ENCODE peak calls at places on chromosomes 12 and 14, in four cellular contexts. One of them, this sample, is unnamed.

GRCh38 chr14:25090716-25091454 is 40.9 kb upstream of the STXBP6 start:
- DNase-seq in gastrocnemius medialis: no peak
- DNase-seq in GM12865: no peak
- DNase-seq in neural progenitor cell: no peak
- DNase-seq in this sample: peak

GRCh38 chr12:29799591-29799990 is 15.8 kb upstream of the TMTC1 start:
- DNase-seq in GM12865: no peak
- DNase-seq in gastrocnemius medialis: no peak
- DNase-seq in neural progenitor cell: no peak
- DNase-seq in this sample: peak

GRCh38 chr12:108305520-108305919 is 33.6 kb downstream of the CMKLR1 start:
- DNase-seq in GM12865: no peak
- DNase-seq in neural progenitor cell: no peak
- DNase-seq in gastrocnemius medialis: peak
- DNase-seq in this sample: peak

GRCh38 chr14:37232907-37233481 is 35.3 kb downstream of the MIPOL1 start:
- DNase-seq in gastrocnemius medialis: no peak
- DNase-seq in neural progenitor cell: peak
- DNase-seq in GM12865: peak
- DNase-seq in this sample: peak

GRCh38 chr12:60100150-60100549 is 504.3 kb downstream of the SLC16A7 start:
- DNase-seq in gastrocnemius medialis: no peak
- DNase-seq in GM12865: no peak
- DNase-seq in neural progenitor cell: no peak
- DNase-seq in this sample: no peak

GRCh38 chr12:54598966-54599365 is 10.5 kb upstream of the PPP1R1A start:
- DNase-seq in GM12865: no peak
- DNase-seq in neural progenitor cell: no peak
- DNase-seq in gastrocnemius medialis: no peak
- DNase-seq in this sample: no peak

GRCh38 chr12:42240131-42240750 is 2.2 kb upstream of the YAF2 start:
- DNase-seq in neural progenitor cell: no peak
- DNase-seq in gastrocnemius medialis: no peak
- DNase-seq in GM12865: no peak
- DNase-seq in this sample: no peak

GRCh38 chr14:59777006-59777579 is 93.5 kb downstream of the RTN1 start:
- DNase-seq in neural progenitor cell: no peak
- DNase-seq in gastrocnemius medialis: no peak
- DNase-seq in GM12865: no peak
- DNase-seq in this sample: no peak

GRCh38 chr12:39372929-39373328 is 70.0 kb downstream of the KIF21A start:
- DNase-seq in GM12865: peak
- DNase-seq in neural progenitor cell: no peak
- DNase-seq in gastrocnemius medialis: no peak
- DNase-seq in this sample: no peak

GRCh38 chr14:95255487-95255886 is 64.2 kb downstream of the CLMN start:
- DNase-seq in neural progenitor cell: peak
- DNase-seq in gastrocnemius medialis: no peak
- DNase-seq in GM12865: peak
- DNase-seq in this sample: no peak

GRCh38 chr12:38159092-38159551 is 157.5 kb upstream of the ALG10B start:
- DNase-seq in GM12865: no peak
- DNase-seq in neural progenitor cell: no peak
- DNase-seq in gastrocnemius medialis: no peak
- DNase-seq in this sample: no peak

GRCh38 chr14:97703006-97703760 is 906.0 kb downstream of the VRK1 start:
- DNase-seq in gastrocnemius medialis: no peak
- DNase-seq in GM12865: peak
- DNase-seq in neural progenitor cell: no peak
- DNase-seq in this sample: no peak

GRCh38 chr14:68755016-68755353 is 37.9 kb downstream of the ZFP36L1 start:
- DNase-seq in gastrocnemius medialis: no peak
- DNase-seq in neural progenitor cell: no peak
- DNase-seq in GM12865: no peak
- DNase-seq in this sample: no peak

GRCh38 chr12:70359458-70360197 is 6.5 kb upstream of the KCNMB4 start:
- DNase-seq in GM12865: no peak
- DNase-seq in gastrocnemius medialis: no peak
- DNase-seq in neural progenitor cell: no peak
- DNase-seq in this sample: no peak

GRCh38 chr12:51320695-51321320 is 3.2 kb downstream of the BIN2 start:
- DNase-seq in gastrocnemius medialis: no peak
- DNase-seq in neural progenitor cell: peak
- DNase-seq in GM12865: peak
- DNase-seq in this sample: no peak

GRCh38 chr12:48009471-48009870 is 5.2 kb upstream of the COL2A1 start:
- DNase-seq in gastrocnemius medialis: no peak
- DNase-seq in GM12865: no peak
- DNase-seq in neural progenitor cell: no peak
- DNase-seq in this sample: no peak

GRCh38 chr12:79155703-79156102 is 291.1 kb downstream of the SYT1 start:
- DNase-seq in GM12865: no peak
- DNase-seq in gastrocnemius medialis: no peak
- DNase-seq in neural progenitor cell: no peak
- DNase-seq in this sample: no peak

GRCh38 chr12:79452906-79453305 is 237.9 kb downstream of the PAWR start:
- DNase-seq in neural progenitor cell: no peak
- DNase-seq in gastrocnemius medialis: no peak
- DNase-seq in GM12865: no peak
- DNase-seq in this sample: no peak

GRCh38 chr14:75453817-75454434 is 26.1 kb downstream of the JDP2 start:
- DNase-seq in neural progenitor cell: peak
- DNase-seq in GM12865: peak
- DNase-seq in gastrocnemius medialis: no peak
- DNase-seq in this sample: no peak

GRCh38 chr14:90551070-90551704 is 154.4 kb downstream of the CALM1 start:
- DNase-seq in GM12865: no peak
- DNase-seq in neural progenitor cell: no peak
- DNase-seq in gastrocnemius medialis: no peak
- DNase-seq in this sample: peak

GRCh38 chr12:110732572-110732971 is 10.1 kb downstream of the PPP1CC start:
- DNase-seq in GM12865: no peak
- DNase-seq in gastrocnemius medialis: no peak
- DNase-seq in neural progenitor cell: no peak
- DNase-seq in this sample: no peak
- H3K4me3 ChIP-seq in GM12865: no peak
- H3K4me3 ChIP-seq in gastrocnemius medialis: no peak
- H3K4me3 ChIP-seq in neural progenitor cell: no peak
- H3K4me3 ChIP-seq in this sample: no peak

GRCh38 chr12:99383258-99383657 is 264.3 kb upstream of the GARIN6 start:
- DNase-seq in GM12865: peak
- DNase-seq in neural progenitor cell: no peak
- DNase-seq in gastrocnemius medialis: no peak
- DNase-seq in this sample: no peak

GRCh38 chr12:99387661-99388060 is 259.9 kb upstream of the GARIN6 start:
- DNase-seq in GM12865: no peak
- DNase-seq in gastrocnemius medialis: no peak
- DNase-seq in neural progenitor cell: no peak
- DNase-seq in this sample: no peak

GRCh38 chr12:99390707-99391106 is 256.8 kb upstream of the GARIN6 start:
- DNase-seq in GM12865: peak
- DNase-seq in gastrocnemius medialis: no peak
- DNase-seq in neural progenitor cell: peak
- DNase-seq in this sample: no peak

GRCh38 chr12:99389751-99390150 is 257.8 kb upstream of the GARIN6 start:
- DNase-seq in gastrocnemius medialis: no peak
- DNase-seq in neural progenitor cell: no peak
- DNase-seq in GM12865: no peak
- DNase-seq in this sample: no peak

GRCh38 chr12:99386907-99387306 is 260.6 kb upstream of the GARIN6 start:
- DNase-seq in gastrocnemius medialis: no peak
- DNase-seq in neural progenitor cell: peak
- DNase-seq in GM12865: peak
- DNase-seq in this sample: peak
- TF ChIP-seq CTCF in gastrocnemius medialis: no peak
- TF ChIP-seq CTCF in neural progenitor cell: peak
- TF ChIP-seq CTCF in GM12865: peak
- TF ChIP-seq CTCF in this sample: peak

GRCh38 chr14:54653764-54654469 is 87.0 kb downstream of the SAMD4A start:
- DNase-seq in GM12865: no peak
- DNase-seq in neural progenitor cell: peak
- DNase-seq in gastrocnemius medialis: peak
- DNase-seq in this sample: peak
- H3K4me3 ChIP-seq in GM12865: no peak
- H3K4me3 ChIP-seq in neural progenitor cell: no peak
- H3K4me3 ChIP-seq in gastrocnemius medialis: no peak
- H3K4me3 ChIP-seq in this sample: no peak

GRCh38 chr12:2902287-2902880 is 11.7 kb downstream of the TULP3 start:
- DNase-seq in GM12865: no peak
- DNase-seq in neural progenitor cell: no peak
- DNase-seq in gastrocnemius medialis: no peak
- DNase-seq in this sample: no peak
- TF ChIP-seq CTCF in GM12865: no peak
- TF ChIP-seq CTCF in neural progenitor cell: no peak
- TF ChIP-seq CTCF in gastrocnemius medialis: no peak
- TF ChIP-seq CTCF in this sample: no peak

GRCh38 chr12:11765817-11766794 is 116.6 kb downstream of the ETV6 start:
- DNase-seq in neural progenitor cell: no peak
- DNase-seq in GM12865: peak
- DNase-seq in gastrocnemius medialis: no peak
- DNase-seq in this sample: peak
- H3K4me3 ChIP-seq in neural progenitor cell: no peak
- H3K4me3 ChIP-seq in GM12865: peak
- H3K4me3 ChIP-seq in gastrocnemius medialis: no peak
- H3K4me3 ChIP-seq in this sample: no peak

GRCh38 chr12:67663121-67663520 is 14.6 kb downstream of the DYRK2 start:
- DNase-seq in gastrocnemius medialis: no peak
- DNase-seq in neural progenitor cell: no peak
- DNase-seq in GM12865: no peak
- DNase-seq in this sample: no peak
- TF ChIP-seq CTCF in gastrocnemius medialis: peak
- TF ChIP-seq CTCF in neural progenitor cell: no peak
- TF ChIP-seq CTCF in GM12865: no peak
- TF ChIP-seq CTCF in this sample: no peak

GRCh38 chr14:103123634-103124500 is 606 bp downstream of the TNFAIP2 start:
- DNase-seq in neural progenitor cell: peak
- DNase-seq in GM12865: no peak
- DNase-seq in gastrocnemius medialis: no peak
- DNase-seq in this sample: no peak
- H3K4me3 ChIP-seq in neural progenitor cell: peak
- H3K4me3 ChIP-seq in GM12865: peak
- H3K4me3 ChIP-seq in gastrocnemius medialis: peak
- H3K4me3 ChIP-seq in this sample: peak

DNA sequence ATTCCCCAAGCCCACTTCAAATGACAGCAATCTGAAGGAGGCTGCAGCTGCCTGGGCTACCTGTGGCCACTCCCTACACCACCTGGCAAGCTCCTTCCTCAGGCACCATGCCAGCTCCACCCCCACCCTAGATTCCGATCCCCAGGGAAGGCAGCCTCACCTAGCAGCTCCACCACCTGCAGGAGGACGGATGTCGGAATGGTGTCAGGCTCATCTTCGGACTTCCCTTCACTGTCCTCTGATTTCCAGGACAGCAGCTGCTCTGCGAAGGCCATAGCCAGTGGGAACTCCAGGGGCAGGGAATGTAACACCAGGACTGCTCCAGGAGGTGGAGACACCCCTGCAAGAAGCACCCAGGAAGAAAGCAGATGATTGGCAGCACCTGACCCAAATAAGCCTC is 65.3 kb downstream of the TRAFD1 start:
- DNase-seq in neural progenitor cell: no peak
- DNase-seq in GM12865: no peak
- DNase-seq in gastrocnemius medialis: no peak
- DNase-seq in this sample: no peak
- TF ChIP-seq CTCF in neural progenitor cell: no peak
- TF ChIP-seq CTCF in GM12865: no peak
- TF ChIP-seq CTCF in gastrocnemius medialis: no peak
- TF ChIP-seq CTCF in this sample: no peak